ENCODE peak calls at places on chromosomes 5 and 9, in nine cellular contexts. F is CD8-positive, alpha-beta memory T cell; Y is heart left ventricle; I is upper lobe of right lung; V is effector memory CD4-positive, alpha-beta T cell; Z is GM23248; W is SJSA1; U is neuronal stem cell; R is OCI-LY7. N is an unnamed sample.

GRCh38 chr5:61783481-61783880 is 451.4 kb downstream of the ZSWIM6 start:
- DNase-seq in F (no peak), Y (no peak), I (no peak), V (no peak), Z (no peak), W (no peak), U (no peak), R (no peak), N (no peak)

GRCh38 chr5:180161420-180162303 is 47.3 kb downstream of the RASGEF1C start:
- DNase-seq in F (no peak), Y (no peak), I (no peak), V (no peak), Z (no peak), W (peak; percentile 49), U (no peak), R (no peak), N (no peak)

GRCh38 chr9:109349431-109349846 is 28.6 kb upstream of the EPB41L4B start:
- DNase-seq in F (no peak), Y (no peak), I (no peak), V (no peak), Z (peak; percentile 97), W (peak; percentile 57), U (no peak), R (no peak), N (no peak)

GRCh38 chr9:112890106-112891081 is at the start of gene SLC46A2:
- DNase-seq in F (no peak), Y (peak; percentile 32), I (peak; percentile 90), V (no peak), Z (peak; percentile 49), W (no peak), U (no peak), R (no peak), N (no peak)

GRCh38 chr5:170597109-170597741 is 93.4 kb downstream of the KCNIP1 start:
- DNase-seq in F (no peak), Y (no peak), I (no peak), V (no peak), Z (peak; percentile 96), W (peak; percentile 90), U (no peak), R (no peak), N (peak; percentile 91)

GRCh38 chr5:81450940-81451339 is 57.0 kb upstream of the ACOT12 start:
- DNase-seq in F (no peak), Y (no peak), I (no peak), V (no peak), Z (peak; percentile 49), W (no peak), U (no peak), R (no peak), N (peak; percentile 33)

GRCh38 chr9:76905984-76906861 is at the start of gene PRUNE2:
- DNase-seq in F (no peak), Y (peak; percentile 41), I (peak; percentile 89), V (no peak), Z (peak; percentile 83), W (peak; percentile 69), U (peak; percentile 77), R (no peak), N (no peak)

GRCh38 chr5:92401492-92401891 is 1018.4 kb upstream of the ARRDC3 start:
- DNase-seq in F (no peak), Y (no peak), I (no peak), V (no peak), Z (peak; percentile 36), W (no peak), U (peak; percentile 79), R (no peak), N (no peak)

GRCh38 chr5:120396186-120396585 is 67.9 kb upstream of the PRR16 start:
- DNase-seq in F (no peak), Y (no peak), I (no peak), V (no peak), Z (peak; percentile 67), W (no peak), U (no peak), R (no peak), N (no peak)

GRCh38 chr5:157548513-157549282 is 26.9 kb downstream of the ADAM19 start:
- DNase-seq in F (no peak), Y (no peak), I (no peak), V (no peak), Z (peak; percentile 97), W (peak; percentile 74), U (no peak), R (no peak), N (peak; percentile 41)

GRCh38 chr5:145204741-145205140 is 630.4 kb downstream of the PRELID2 start:
- DNase-seq in F (no peak), Y (no peak), I (no peak), V (no peak), Z (no peak), W (no peak), U (no peak), R (no peak), N (no peak)

GRCh38 chr9:32928145-32928763 is 73.2 kb downstream of the APTX start:
- DNase-seq in F (no peak), Y (no peak), I (no peak), V (no peak), Z (peak; percentile 4), W (no peak), U (no peak), R (no peak), N (peak; percentile 44)

GRCh38 chr9:136539427-136540412 is 6.1 kb downstream of the NOTCH1 start:
- DNase-seq in F (peak; percentile 74), Y (peak; percentile 94), I (peak; percentile 99), V (peak; percentile 85), Z (no peak), W (no peak), U (no peak), R (peak; percentile 94), N (peak; percentile 40)

GRCh38 chr9:136537411-136537810 is 8.4 kb downstream of the NOTCH1 start:
- DNase-seq in F (no peak), Y (no peak), I (no peak), V (no peak), Z (no peak), W (no peak), U (no peak), R (no peak), N (no peak)

GRCh38 chr9:136536721-136537241 is 9.1 kb downstream of the NOTCH1 start:
- DNase-seq in F (no peak), Y (no peak), I (no peak), V (no peak), Z (no peak), W (no peak), U (no peak), R (no peak), N (no peak)

GRCh38 chr9:136537896-136538598 is 7.8 kb downstream of the NOTCH1 start:
- DNase-seq in F (no peak), Y (no peak), I (no peak), V (no peak), Z (peak; percentile 31), W (no peak), U (no peak), R (no peak), N (no peak)

DNA sequence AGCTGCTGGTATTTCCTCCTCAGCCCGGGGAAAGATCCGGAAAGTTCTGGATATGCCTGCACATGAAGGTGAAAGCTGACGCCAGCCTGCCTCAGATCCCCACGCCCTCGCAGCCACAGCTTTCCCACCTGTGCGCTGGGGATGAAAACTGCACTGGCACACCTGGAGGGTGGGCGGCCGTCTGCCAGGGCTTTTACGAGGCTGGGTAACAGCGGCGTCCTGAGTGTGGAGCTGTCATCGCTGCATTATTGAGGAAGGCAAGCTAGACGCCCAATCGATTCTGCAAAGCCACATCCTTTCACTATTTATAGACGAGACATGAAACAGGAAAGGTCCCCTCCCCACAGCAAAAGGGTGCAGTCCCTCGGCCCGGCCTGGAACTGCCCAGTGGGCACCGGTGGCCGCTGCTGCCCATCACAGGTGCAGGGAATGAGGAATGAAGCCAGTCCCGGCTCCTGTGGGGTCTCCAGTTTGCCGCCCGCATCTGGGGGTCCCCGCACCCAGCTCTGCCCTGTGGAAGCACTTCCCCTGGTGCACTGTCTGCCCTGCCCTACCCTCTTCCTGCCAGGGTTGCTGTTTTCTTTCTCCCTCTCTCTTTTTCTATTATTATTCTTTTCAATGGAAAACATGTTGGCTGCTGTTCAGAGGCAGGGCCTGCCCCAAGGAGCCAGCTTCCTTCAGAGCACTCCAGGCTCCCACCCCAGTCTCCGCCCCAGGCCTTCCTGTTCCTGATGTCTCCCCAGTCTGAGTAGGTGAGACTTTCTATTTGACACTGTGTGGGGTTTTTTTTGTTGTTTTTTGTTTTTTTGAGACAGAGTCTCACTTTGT is 7.0 kb downstream of the NOTCH1 start:
- DNase-seq in F (peak; percentile 74), Y (peak; percentile 70), I (no peak), V (peak; percentile 38), Z (no peak), W (no peak), U (no peak), R (peak; percentile 16), N (no peak)
- H3K27ac ChIP-seq in F (peak overlapping the region; percentile 60), Y (peak overlapping the region; percentile 93), I (peak overlapping the region; percentile 93), V (peak overlapping the region; percentile 81), Z (no peak overlapping the region), W (no peak overlapping the region), U (no peak overlapping the region), R (peak overlapping the region; percentile 71), N (peak overlapping the region; percentile 65)

GRCh38 chr5:55966284-55966683 is 28.5 kb downstream of the IL6ST start:
- DNase-seq in F (no peak), Y (no peak), I (no peak), V (no peak), Z (no peak), W (no peak), U (no peak), R (no peak), N (peak; percentile 57)
- H3K27ac ChIP-seq in F (no peak overlapping the region), Y (no peak overlapping the region), I (no peak overlapping the region), V (no peak overlapping the region), Z (no peak overlapping the region), W (no peak overlapping the region), U (no peak overlapping the region), R (no peak overlapping the region), N (peak overlapping the region; percentile 58)

GRCh38 chr5:82570-82969 is 9.4 kb upstream of the PLEKHG4B start:
- DNase-seq in F (no peak), Y (no peak), I (no peak), V (no peak), Z (no peak), W (no peak), U (no peak), R (no peak), N (no peak)
- H3K27ac ChIP-seq in F (no peak overlapping the region), Y (no peak overlapping the region), I (no peak overlapping the region), V (no peak overlapping the region), Z (no peak overlapping the region), W (peak overlapping the region; percentile 68), U (peak overlapping the region; percentile 97), R (no peak overlapping the region), N (no peak overlapping the region)

DNA sequence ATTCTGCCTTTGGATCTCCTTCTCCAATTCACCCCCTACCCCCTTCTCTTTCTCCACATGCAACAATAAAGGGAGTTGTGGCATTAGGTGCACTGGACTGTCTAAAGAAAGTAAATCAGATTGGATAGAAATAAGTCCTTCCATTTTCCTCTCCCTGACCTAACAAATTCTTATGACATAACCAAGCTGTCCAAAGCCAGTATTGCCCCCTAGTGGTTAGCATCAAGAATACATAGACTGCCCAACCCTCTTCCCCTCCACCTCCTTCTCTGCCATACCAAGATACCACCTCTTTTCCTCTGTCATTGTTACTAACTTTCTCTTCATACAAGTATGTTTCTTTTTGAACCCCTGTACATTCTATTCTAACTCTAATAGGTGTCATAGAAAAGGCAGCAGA is 45.7 kb downstream of the PPARGC1B start:
- DNase-seq in F (peak; percentile 6), Y (no peak), I (no peak), V (no peak), Z (no peak), W (no peak), U (no peak), R (peak; percentile 61), N (no peak)
- H3K27ac ChIP-seq in F (no peak overlapping the region), Y (peak overlapping the region; percentile 67), I (no peak overlapping the region), V (no peak overlapping the region), Z (no peak overlapping the region), W (no peak overlapping the region), U (no peak overlapping the region), R (no peak overlapping the region), N (no peak overlapping the region)

GRCh38 chr5:17182966-17183365 is 34.5 kb upstream of the BASP1 start:
- DNase-seq in F (no peak), Y (no peak), I (no peak), V (no peak), Z (peak; percentile 52), W (no peak), U (no peak), R (no peak), N (no peak)
- H3K27ac ChIP-seq in F (no peak overlapping the region), Y (no peak overlapping the region), I (no peak overlapping the region), V (no peak overlapping the region), Z (peak overlapping the region; percentile 92), W (no peak overlapping the region), U (no peak overlapping the region), R (no peak overlapping the region), N (no peak overlapping the region)